ENCODE peak calls at places on chromosomes 4 and X, in nine cellular contexts. C is WERI-Rb-1, N is AML-193, P is iPS-NIHi11, B is SW480, Z is HTR-8/SVneo, X is mucosa of gallbladder, W is esophagus squamous epithelium, S is MM.1S. R is an unnamed sample.

GRCh38 chrX:39773923-39774803 is 323.6 kb downstream of the BCOR start:
- DNase-seq in B (peak), S (no peak), C (no peak), W (no peak), N (no peak), P (no peak), Z (no peak), X (no peak), R (peak)

GRCh38 chrX:120749141-120749846 is 119.4 kb upstream of the C1GALT1C1 start:
- DNase-seq in W (no peak), X (no peak), S (peak), N (no peak), Z (no peak), B (no peak), P (no peak), C (no peak), R (no peak)

GRCh38 chr4:96326846-96327245 is 487.0 kb downstream of the PDHA2 start:
- DNase-seq in W (no peak), X (no peak), Z (no peak), N (no peak), C (no peak), S (no peak), P (no peak), B (no peak), R (no peak)

GRCh38 chr4:149279331-149279730 is 536.3 kb downstream of the IQCM start:
- DNase-seq in Z (no peak), B (no peak), X (no peak), C (no peak), P (no peak), S (no peak), W (no peak), N (no peak), R (no peak)

GRCh38 chr4:185213829-185214228 is 4.4 kb downstream of the SNX25 start:
- DNase-seq in N (no peak), B (no peak), Z (no peak), W (no peak), S (no peak), P (no peak), C (no peak), X (no peak), R (no peak)

GRCh38 chrX:10118530-10118929 is 38.2 kb upstream of the CLCN4 start:
- DNase-seq in C (no peak), P (no peak), S (no peak), X (no peak), Z (no peak), B (no peak), N (no peak), W (no peak), R (no peak)

GRCh38 chr4:155411546-155411945 is 34.8 kb upstream of the MAP9 start:
- DNase-seq in N (no peak), Z (no peak), C (no peak), B (no peak), P (no peak), X (no peak), W (no peak), S (no peak), R (no peak)

GRCh38 chr4:182354867-182355266 is 111.7 kb downstream of the TENM3 start:
- DNase-seq in W (no peak), X (no peak), S (no peak), N (no peak), C (no peak), B (peak), Z (no peak), P (no peak), R (no peak)

GRCh38 chr4:174117445-174117844 is 166.0 kb downstream of the FBXO8 start:
- DNase-seq in C (no peak), P (no peak), X (no peak), S (no peak), B (no peak), N (no peak), Z (no peak), W (no peak), R (no peak)

GRCh38 chr4:45741897-45742296 is 382.0 kb downstream of the GABRG1 start:
- DNase-seq in W (no peak), S (peak), P (peak), B (peak), C (no peak), N (no peak), X (no peak), Z (no peak), R (peak)

GRCh38 chrX:118502121-118502794 is 6.6 kb downstream of the DOCK11 start:
- DNase-seq in W (no peak), S (no peak), X (no peak), N (peak), Z (no peak), B (no peak), C (no peak), P (no peak), R (no peak)

GRCh38 chr4:149292422-149293055 is 523.1 kb downstream of the IQCM start:
- DNase-seq in X (no peak), P (no peak), C (no peak), Z (no peak), B (no peak), S (no peak), W (no peak), N (no peak), R (no peak)

GRCh38 chr4:158159054-158159717 is 13.6 kb downstream of the GASK1B start:
- DNase-seq in S (peak), B (no peak), X (no peak), P (no peak), W (no peak), N (no peak), Z (no peak), C (no peak), R (peak)

GRCh38 chr4:147371661-147372060 is 109.2 kb upstream of the EDNRA start:
- DNase-seq in C (no peak), Z (no peak), B (no peak), X (peak), N (no peak), W (no peak), P (no peak), S (no peak), R (no peak)

GRCh38 chrX:65697915-65698796 is 30.7 kb downstream of the MSN start:
- DNase-seq in C (no peak), Z (no peak), X (peak), S (peak), N (peak), B (peak), W (peak), P (no peak), R (no peak)

GRCh38 chr4:155608231-155608885 is 58.3 kb upstream of the GUCY1A1 start:
- DNase-seq in P (no peak), W (no peak), B (no peak), C (no peak), S (peak), Z (no peak), N (no peak), X (no peak), R (no peak)

GRCh38 chr4:84878090-84878489 is 88.4 kb downstream of the WDFY3 start:
- DNase-seq in X (no peak), C (no peak), P (no peak), S (no peak), W (no peak), Z (peak), B (no peak), N (no peak), R (peak)

GRCh38 chrX:26922278-26922677 is 540.9 kb downstream of the PPP4R3C start:
- DNase-seq in S (no peak), Z (peak), N (no peak), B (no peak), W (no peak), P (no peak), C (no peak), X (no peak), R (no peak)

GRCh38 chr4:79575709-79576479 is 167.9 kb upstream of the GK2 start:
- DNase-seq in S (no peak), P (no peak), B (no peak), N (no peak), W (no peak), X (no peak), C (no peak), Z (no peak), R (no peak)

GRCh38 chrX:68983004-68983857 is 154.4 kb downstream of the EFNB1 start:
- DNase-seq in N (no peak), W (no peak), C (no peak), S (no peak), X (peak), P (no peak), B (no peak), Z (no peak), R (no peak)